ENCODE peak calls at places on chromosomes 4 and X, in ten cellular contexts. K is tibial artery; F is spleen; D is tibial nerve; X is heart right ventricle; B is psoas muscle; R is BE2C; Q is GM23248; U is AG04450; E is CD4-positive, alpha-beta memory T cell. W is an unnamed sample.
A peak's percentile ranks its signal among the peaks of the same experiment; 100 is the strongest.

GRCh38 chr4:87188063-87188462 is 32.4 kb downstream of the KLHL8 start:
- DNase-seq in D (no peak), U (peak; percentile 16), Q (no peak), R (no peak), K (no peak), E (no peak), F (no peak), X (no peak), B (no peak), W (no peak)

GRCh38 chrX:66676413-66676812 is 37.5 kb upstream of the EDA2R start:
- DNase-seq in R (no peak), Q (peak; percentile 70), X (no peak), F (no peak), U (no peak), E (no peak), D (no peak), K (no peak), B (no peak), W (peak; percentile 3)

GRCh38 chr4:137510866-137511265 is 21.4 kb downstream of the PCDH18 start:
- DNase-seq in B (no peak), Q (peak; percentile 95), F (no peak), R (peak; percentile 65), E (no peak), K (no peak), X (peak; percentile 41), U (peak; percentile 74), D (no peak), W (peak; percentile 45)

GRCh38 chr4:18444286-18444685 is 422.7 kb upstream of the LCORL start:
- DNase-seq in Q (no peak), R (no peak), D (no peak), U (no peak), F (no peak), K (no peak), B (no peak), E (no peak), X (no peak), W (no peak)

GRCh38 chrX:38215141-38215540 is 5.5 kb downstream of the SRPX start:
- DNase-seq in E (no peak), D (no peak), F (no peak), B (no peak), R (no peak), Q (peak; percentile 87), K (no peak), U (no peak), X (no peak), W (no peak)

GRCh38 chr4:185128272-185129119 is 14.6 kb upstream of the SLC25A4 start:
- DNase-seq in R (peak; percentile 36), E (peak; percentile 20), Q (peak; percentile 53), B (peak; percentile 26), X (peak; percentile 35), D (no peak), F (no peak), U (no peak), K (no peak), W (peak; percentile 41)

GRCh38 chrX:140040397-140040796 is 75.1 kb upstream of the CXorf66 start:
- DNase-seq in X (no peak), R (no peak), E (no peak), U (no peak), K (no peak), B (no peak), D (no peak), Q (peak; percentile 31), F (no peak), W (peak; percentile 87)

GRCh38 chr4:42293967-42294822 is 103.1 kb upstream of the SHISA3 start:
- DNase-seq in R (no peak), F (no peak), D (no peak), B (no peak), X (no peak), Q (no peak), U (no peak), E (no peak), K (no peak), W (no peak)

GRCh38 chr4:144449623-144450022 is 196.3 kb upstream of the HHIP start:
- DNase-seq in K (peak; percentile 59), R (no peak), U (no peak), X (peak; percentile 18), B (peak; percentile 20), D (peak; percentile 53), Q (peak; percentile 44), E (no peak), F (peak; percentile 37), W (peak; percentile 61)

GRCh38 chr4:89434364-89434988 is 126.9 kb upstream of the GPRIN3 start:
- DNase-seq in U (no peak), K (no peak), D (no peak), R (no peak), B (no peak), E (peak; percentile 58), Q (peak; percentile 70), X (no peak), F (no peak), W (no peak)

GRCh38 chr4:153724606-153725005 is 35.2 kb downstream of the RNF175 start:
- DNase-seq in U (no peak), K (no peak), B (no peak), F (no peak), X (no peak), D (no peak), Q (no peak), R (no peak), E (no peak), W (no peak)

GRCh38 chr4:153728151-153728550 is 31.7 kb downstream of the RNF175 start:
- DNase-seq in R (no peak), K (no peak), U (no peak), Q (no peak), B (no peak), D (no peak), F (no peak), X (no peak), E (no peak), W (no peak)

GRCh38 chr4:153722036-153722435 is 37.8 kb downstream of the RNF175 start:
- DNase-seq in R (no peak), X (no peak), D (no peak), Q (no peak), U (no peak), F (no peak), K (no peak), E (no peak), B (no peak), W (no peak)

GRCh38 chr4:153725811-153726154 is 34.0 kb downstream of the RNF175 start:
- DNase-seq in F (no peak), E (no peak), B (no peak), Q (no peak), K (no peak), R (no peak), X (no peak), D (no peak), U (no peak), W (no peak)

DNA sequence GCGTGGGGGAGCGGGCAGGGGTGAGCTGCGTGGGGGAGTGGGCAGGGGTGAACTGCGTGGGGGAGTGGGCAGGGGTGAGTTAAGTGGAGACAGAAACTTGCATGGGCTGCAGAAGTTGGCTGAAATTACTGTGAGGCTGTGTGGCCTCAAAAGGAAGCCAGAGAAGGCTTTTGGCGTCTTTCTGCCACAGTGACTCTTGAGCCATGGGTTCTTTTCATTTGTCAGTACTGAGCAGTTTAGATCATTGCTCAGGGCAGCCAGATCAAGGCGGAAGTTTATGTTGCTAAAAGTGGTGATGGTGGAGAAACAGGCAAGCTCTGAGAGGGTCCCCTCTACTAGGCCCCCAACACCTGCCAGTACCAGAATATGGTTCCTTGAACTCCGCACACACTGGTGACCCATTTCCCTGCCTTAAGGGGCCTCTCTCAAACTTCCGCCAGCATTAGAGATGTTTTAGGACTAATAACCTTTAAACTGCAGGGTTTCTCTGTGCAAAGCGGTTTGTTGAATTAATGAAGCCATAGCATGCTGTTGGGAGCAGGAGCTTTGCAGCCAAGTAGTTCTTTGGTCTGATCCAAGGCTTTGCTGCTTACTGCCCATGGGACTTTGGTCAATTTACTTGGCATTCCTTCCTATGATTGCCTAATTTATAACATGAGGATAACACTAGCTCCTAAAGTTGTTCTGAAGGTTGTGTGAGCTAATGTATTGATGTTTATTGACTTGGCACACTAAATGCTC is 34.6 kb downstream of the RNF175 start:
- DNase-seq in R (no peak), B (no peak), D (no peak), E (no peak), F (no peak), Q (no peak), X (no peak), U (no peak), K (peak; percentile 25), W (no peak)
- H3K27me3 ChIP-seq in R (no peaks in the 10 kb centered on the region), B (no peaks in the 10 kb centered on the region), D (no peaks in the 10 kb centered on the region), E (no peaks in the 10 kb centered on the region), F (no peaks in the 10 kb centered on the region), Q (no peaks in the 10 kb centered on the region), X (no peaks in the 10 kb centered on the region), U (no peaks in the 10 kb centered on the region), K (no peaks in the 10 kb centered on the region), W (no peaks in the 10 kb centered on the region)

GRCh38 chr4:188091-188490 is 63.8 kb downstream of the ZNF718 start:
- DNase-seq in F (no peak), Q (no peak), R (no peak), U (no peak), B (no peak), K (no peak), X (no peak), D (no peak), E (no peak), W (no peak)
- H3K9me3 ChIP-seq in F (peaks cover 100% of the 10 kb centered on the region), Q (no peaks in the 10 kb centered on the region), R (no peaks in the 10 kb centered on the region), U (peaks cover 27% of the 10 kb centered on the region), B (peaks cover 60% of the 10 kb centered on the region), K (peaks cover 2% of the 10 kb centered on the region), X (no peaks in the 10 kb centered on the region), D (no peaks in the 10 kb centered on the region), E (peaks cover 7% of the 10 kb centered on the region), W (peaks cover 5% of the 10 kb centered on the region)

DNA sequence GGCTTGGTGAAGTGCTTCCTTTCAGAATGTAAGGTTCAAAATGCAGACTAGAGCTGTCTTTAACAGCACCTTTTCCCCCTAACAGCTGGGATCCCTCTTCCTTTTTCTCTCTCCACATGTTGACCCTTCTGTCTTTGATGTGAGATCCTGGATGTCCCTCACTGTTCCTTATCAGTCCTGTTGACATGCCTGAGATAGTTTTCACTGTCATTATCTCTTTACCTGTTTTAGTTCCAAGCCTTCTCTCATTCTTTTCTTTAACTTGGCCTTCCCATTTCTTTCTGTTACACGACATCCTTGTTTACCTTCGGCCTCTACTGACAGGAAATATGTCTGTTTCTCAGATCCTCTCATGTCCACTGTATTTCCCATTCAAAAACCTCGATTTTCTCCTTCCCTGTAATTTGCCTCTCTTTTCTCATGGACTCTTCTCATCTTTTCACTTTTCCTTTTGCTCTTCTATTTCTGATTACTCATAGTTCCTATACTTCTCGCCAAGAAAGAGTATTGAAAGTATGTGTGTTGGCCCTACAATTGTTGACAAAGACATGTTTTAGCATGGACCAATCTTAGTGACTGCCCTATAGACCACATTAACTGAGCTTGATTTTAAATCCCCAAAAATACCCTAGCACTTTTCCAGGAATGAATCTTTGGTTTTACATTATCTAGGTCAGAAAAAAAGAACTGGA is 1.2 kb upstream of the SOWAHB start:
- DNase-seq in R (no peak), Q (peak; percentile 21), B (no peak), F (no peak), U (no peak), E (no peak), X (no peak), D (no peak), K (no peak), W (no peak)
- H3K27me3 ChIP-seq in R (peaks cover 70% of the 10 kb centered on the region), Q (peaks cover 27% of the 10 kb centered on the region), B (peaks cover 11% of the 10 kb centered on the region), F (peaks cover 40% of the 10 kb centered on the region), U (peaks cover 40% of the 10 kb centered on the region), E (peaks cover 23% of the 10 kb centered on the region), X (peaks cover 48% of the 10 kb centered on the region), D (peaks cover 46% of the 10 kb centered on the region), K (no peaks in the 10 kb centered on the region), W (peaks cover 6% of the 10 kb centered on the region)

DNA sequence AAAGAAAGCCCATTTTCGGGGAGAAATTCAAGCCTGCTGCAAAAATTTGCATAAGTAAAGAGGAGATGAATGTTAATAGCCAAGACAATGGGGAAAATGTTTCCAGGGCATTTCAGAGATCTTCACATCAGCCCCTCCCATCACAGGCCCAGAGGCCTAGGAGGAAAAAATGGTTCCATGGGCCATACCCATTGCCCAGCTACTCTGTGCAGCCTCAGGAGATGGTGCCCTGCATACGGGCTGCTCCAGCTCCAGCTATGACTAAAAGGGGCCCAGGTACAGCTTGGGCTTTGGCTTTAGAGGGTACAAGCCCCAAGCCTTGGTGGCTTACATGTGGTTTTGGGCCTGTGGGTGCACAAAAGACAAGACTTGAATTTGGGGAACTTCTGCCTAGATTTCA is 168.0 kb upstream of the DIPK2B start:
- DNase-seq in U (no peak), K (no peak), B (no peak), X (no peak), D (no peak), Q (no peak), E (no peak), R (no peak), F (no peak), W (no peak)
- H3K9me3 ChIP-seq in U (peaks cover 4% of the 10 kb centered on the region), K (no peaks in the 10 kb centered on the region), B (peaks cover 11% of the 10 kb centered on the region), X (no peaks in the 10 kb centered on the region), D (no peaks in the 10 kb centered on the region), Q (no peaks in the 10 kb centered on the region), E (no peaks in the 10 kb centered on the region), R (no peaks in the 10 kb centered on the region), F (peaks cover 17% of the 10 kb centered on the region), W (peaks cover 2% of the 10 kb centered on the region)

W was measured in MG63.